ENCODE peak calls at places on chromosomes 3 and 15, in four cellular contexts. One of them, this sample, is unnamed.

GRCh38 chr3:178041931-178042330 is 494.3 kb upstream of the KCNMB2 start:
- DNase-seq in MM.1S: no peak
- DNase-seq in esophagus muscularis mucosa: no peak
- DNase-seq in gastrocnemius medialis: no peak
- DNase-seq in this sample: no peak

GRCh38 chr3:23161308-23161707 is 41.8 kb upstream of the UBE2E2 start:
- DNase-seq in gastrocnemius medialis: no peak
- DNase-seq in MM.1S: no peak
- DNase-seq in esophagus muscularis mucosa: no peak
- DNase-seq in this sample: no peak

GRCh38 chr3:12518266-12519028 is 26.9 kb downstream of the MKRN2OS start:
- DNase-seq in gastrocnemius medialis: no peak
- DNase-seq in MM.1S: no peak
- DNase-seq in esophagus muscularis mucosa: no peak
- DNase-seq in this sample: no peak

GRCh38 chr3:194736896-194737600 is 51.4 kb downstream of the FAM43A start:
- DNase-seq in MM.1S: no peak
- DNase-seq in esophagus muscularis mucosa: no peak
- DNase-seq in gastrocnemius medialis: no peak
- DNase-seq in this sample: no peak

GRCh38 chr3:23201154-23201838 is 1.8 kb upstream of the UBE2E2 start:
- DNase-seq in esophagus muscularis mucosa: no peak
- DNase-seq in gastrocnemius medialis: no peak
- DNase-seq in MM.1S: no peak
- DNase-seq in this sample: no peak

GRCh38 chr3:46350262-46350565 is 3.7 kb upstream of the CCR2 start:
- DNase-seq in MM.1S: peak; percentile 97
- DNase-seq in gastrocnemius medialis: no peak
- DNase-seq in esophagus muscularis mucosa: peak; percentile 64
- DNase-seq in this sample: no peak

GRCh38 chr3:13839766-13840340 is 40.0 kb downstream of the WNT7A start:
- DNase-seq in esophagus muscularis mucosa: no peak
- DNase-seq in gastrocnemius medialis: no peak
- DNase-seq in MM.1S: no peak
- DNase-seq in this sample: no peak

GRCh38 chr3:95212117-95212516 is 1149.3 kb downstream of the NSUN3 start:
- DNase-seq in MM.1S: no peak
- DNase-seq in esophagus muscularis mucosa: no peak
- DNase-seq in gastrocnemius medialis: no peak
- DNase-seq in this sample: no peak

GRCh38 chr3:169772530-169772950 is 656 bp upstream of the MYNN start:
- DNase-seq in MM.1S: peak; percentile 87
- DNase-seq in esophagus muscularis mucosa: peak; percentile 93
- DNase-seq in gastrocnemius medialis: peak; percentile 76
- DNase-seq in this sample: peak; percentile 88

GRCh38 chr3:72343078-72343477 is 505.2 kb downstream of the SHQ1 start:
- DNase-seq in MM.1S: no peak
- DNase-seq in gastrocnemius medialis: no peak
- DNase-seq in esophagus muscularis mucosa: no peak
- DNase-seq in this sample: peak; percentile 12

GRCh38 chr3:67691207-67691606 is 36.8 kb upstream of the SUCLG2 start:
- DNase-seq in gastrocnemius medialis: no peak
- DNase-seq in esophagus muscularis mucosa: no peak
- DNase-seq in MM.1S: no peak
- DNase-seq in this sample: no peak

GRCh38 chr15:100958326-100959065 is 39.3 kb downstream of the LRRK1 start:
- DNase-seq in esophagus muscularis mucosa: no peak
- DNase-seq in MM.1S: no peak
- DNase-seq in gastrocnemius medialis: no peak
- DNase-seq in this sample: peak; percentile 50

GRCh38 chr3:120066634-120067033 is 27.6 kb downstream of the GSK3B start:
- DNase-seq in gastrocnemius medialis: no peak
- DNase-seq in MM.1S: no peak
- DNase-seq in esophagus muscularis mucosa: no peak
- DNase-seq in this sample: no peak

GRCh38 chr3:14810070-14810732 is 8.6 kb upstream of the FGD5 start:
- DNase-seq in gastrocnemius medialis: no peak
- DNase-seq in MM.1S: no peak
- DNase-seq in esophagus muscularis mucosa: no peak
- DNase-seq in this sample: peak; percentile 81

GRCh38 chr3:124360140-124360539 is 368.2 kb upstream of the ROPN1 start:
- DNase-seq in gastrocnemius medialis: no peak
- DNase-seq in esophagus muscularis mucosa: peak; percentile 75
- DNase-seq in MM.1S: no peak
- DNase-seq in this sample: no peak

GRCh38 chr3:15436246-15436645 is 8.8 kb downstream of the EAF1 start:
- DNase-seq in MM.1S: no peak
- DNase-seq in esophagus muscularis mucosa: no peak
- DNase-seq in gastrocnemius medialis: no peak
- DNase-seq in this sample: no peak

GRCh38 chr3:175057406-175057805 is 198.3 kb downstream of the NAALADL2 start:
- DNase-seq in esophagus muscularis mucosa: no peak
- DNase-seq in MM.1S: no peak
- DNase-seq in gastrocnemius medialis: no peak
- DNase-seq in this sample: no peak

GRCh38 chr15:40308844-40309189 is 1.1 kb upstream of the PLCB2 start:
- DNase-seq in MM.1S: no peak
- DNase-seq in esophagus muscularis mucosa: no peak
- DNase-seq in gastrocnemius medialis: no peak
- DNase-seq in this sample: no peak

GRCh38 chr3:154307363-154307762 is 16.9 kb downstream of the DHX36 start:
- DNase-seq in esophagus muscularis mucosa: no peak
- DNase-seq in gastrocnemius medialis: no peak
- DNase-seq in MM.1S: no peak
- DNase-seq in this sample: no peak

GRCh38 chr3:177026505-177027277 is 170.6 kb downstream of the TBL1XR1 start:
- DNase-seq in MM.1S: no peak
- DNase-seq in gastrocnemius medialis: no peak
- DNase-seq in esophagus muscularis mucosa: no peak
- DNase-seq in this sample: no peak

GRCh38 chr15:93382196-93382820 is 293.3 kb upstream of the RGMA start:
- DNase-seq in MM.1S: no peak
- DNase-seq in gastrocnemius medialis: no peak
- DNase-seq in esophagus muscularis mucosa: peak; percentile 68
- DNase-seq in this sample: no peak

GRCh38 chr3:133782454-133782853 is 23.2 kb upstream of the SRPRB start:
- DNase-seq in gastrocnemius medialis: no peak
- DNase-seq in esophagus muscularis mucosa: no peak
- DNase-seq in MM.1S: no peak
- DNase-seq in this sample: no peak

GRCh38 chr3:62954579-62954978 is 79.4 kb upstream of the CADPS start:
- DNase-seq in gastrocnemius medialis: no peak
- DNase-seq in MM.1S: no peak
- DNase-seq in esophagus muscularis mucosa: no peak
- DNase-seq in this sample: no peak

GRCh38 chr3:150450906-150451305 is 42.8 kb downstream of the TSC22D2 start:
- DNase-seq in MM.1S: no peak
- DNase-seq in gastrocnemius medialis: no peak
- DNase-seq in esophagus muscularis mucosa: no peak
- DNase-seq in this sample: no peak

GRCh38 chr3:119205209-119205608 is 31.8 kb downstream of the UPK1B start:
- DNase-seq in esophagus muscularis mucosa: no peak
- DNase-seq in MM.1S: no peak
- DNase-seq in gastrocnemius medialis: no peak
- DNase-seq in this sample: no peak

GRCh38 chr3:196192036-196193001 is 18.9 kb downstream of the ZDHHC19 start:
- DNase-seq in MM.1S: no peak
- DNase-seq in esophagus muscularis mucosa: no peak
- DNase-seq in gastrocnemius medialis: peak; percentile 80
- DNase-seq in this sample: no peak

GRCh38 chr3:32818431-32819085 is 761 bp downstream of the TRIM71 start:
- DNase-seq in MM.1S: no peak
- DNase-seq in gastrocnemius medialis: no peak
- DNase-seq in esophagus muscularis mucosa: no peak
- DNase-seq in this sample: no peak
- H3K27me3 ChIP-seq in MM.1S: no peaks in the 10 kb centered on the region
- H3K27me3 ChIP-seq in gastrocnemius medialis: peaks cover 58% of the 10 kb centered on the region
- H3K27me3 ChIP-seq in esophagus muscularis mucosa: peaks cover 50% of the 10 kb centered on the region
- H3K27me3 ChIP-seq in this sample: peaks cover 73% of the 10 kb centered on the region

DNA sequence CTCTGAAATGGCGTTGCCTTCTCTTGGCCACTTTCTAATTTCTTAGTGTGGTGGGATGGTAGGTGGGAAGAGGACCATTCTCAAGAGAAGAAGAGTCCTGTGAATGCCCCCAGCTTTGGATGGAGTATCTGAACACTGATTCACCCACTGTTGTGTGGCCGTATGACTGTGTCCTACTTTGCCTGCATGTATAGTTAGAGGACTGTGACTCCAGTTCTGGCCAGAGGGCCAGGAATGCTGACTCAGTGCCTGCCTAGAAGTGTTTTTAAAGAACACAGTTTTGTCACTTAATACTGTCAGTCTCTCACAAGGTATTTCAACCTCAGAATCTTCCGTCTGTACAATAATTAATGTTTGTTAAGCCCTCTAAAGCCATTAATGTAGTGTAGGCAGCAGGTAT is 2.1 kb downstream of the SEC61A1 start:
- DNase-seq in gastrocnemius medialis: peak; percentile 69
- DNase-seq in MM.1S: peak; percentile 18
- DNase-seq in esophagus muscularis mucosa: no peak
- DNase-seq in this sample: peak; percentile 47
- H3K4me3 ChIP-seq in gastrocnemius medialis: peak overlapping the region; percentile 91
- H3K4me3 ChIP-seq in MM.1S: peak overlapping the region; percentile 84
- H3K4me3 ChIP-seq in esophagus muscularis mucosa: peak overlapping the region; percentile 99
- H3K4me3 ChIP-seq in this sample: peak overlapping the region; percentile 19

DNA sequence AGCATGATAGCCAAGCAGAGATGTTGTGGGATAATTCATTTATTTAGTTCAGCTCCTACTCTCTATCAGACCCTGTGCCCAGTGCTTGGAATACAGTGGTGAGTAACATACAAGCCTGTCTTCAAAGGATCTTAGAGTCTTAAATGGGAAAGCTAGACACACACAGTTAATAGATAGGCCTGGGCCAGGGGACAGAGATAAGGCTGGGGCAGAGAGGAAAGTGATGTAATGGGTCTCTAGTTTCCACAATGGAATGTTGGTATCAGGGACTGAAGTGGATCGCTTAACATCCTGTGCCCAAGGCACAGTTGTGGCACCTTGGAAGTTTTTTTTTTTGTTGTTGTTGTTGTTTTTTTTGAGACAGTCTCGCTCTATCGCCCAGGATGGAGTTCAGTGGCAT is 79.9 kb upstream of the POLG start:
- DNase-seq in esophagus muscularis mucosa: no peak
- DNase-seq in gastrocnemius medialis: no peak
- DNase-seq in MM.1S: no peak
- DNase-seq in this sample: no peak
- H3K27me3 ChIP-seq in esophagus muscularis mucosa: peaks cover 53% of the 10 kb centered on the region
- H3K27me3 ChIP-seq in gastrocnemius medialis: peaks cover 89% of the 10 kb centered on the region
- H3K27me3 ChIP-seq in MM.1S: no peaks in the 10 kb centered on the region
- H3K27me3 ChIP-seq in this sample: peaks cover 64% of the 10 kb centered on the region

GRCh38 chr3:186823391-186823790 is 17.1 kb upstream of the RFC4 start:
- DNase-seq in esophagus muscularis mucosa: no peak
- DNase-seq in gastrocnemius medialis: no peak
- DNase-seq in MM.1S: no peak
- DNase-seq in this sample: no peak

GRCh38 chr3:186826978-186827857 is 15.3 kb upstream of the ADIPOQ start:
- DNase-seq in esophagus muscularis mucosa: no peak
- DNase-seq in MM.1S: peak; percentile 97
- DNase-seq in gastrocnemius medialis: peak; percentile 67
- DNase-seq in this sample: peak; percentile 78

GRCh38 chr3:186826316-186826977 is 16.1 kb upstream of the ADIPOQ start:
- DNase-seq in gastrocnemius medialis: peak; percentile 13
- DNase-seq in MM.1S: no peak
- DNase-seq in esophagus muscularis mucosa: no peak
- DNase-seq in this sample: no peak

GRCh38 chr3:186825294-186825821 is 17.2 kb upstream of the ADIPOQ start:
- DNase-seq in esophagus muscularis mucosa: no peak
- DNase-seq in MM.1S: no peak
- DNase-seq in gastrocnemius medialis: no peak
- DNase-seq in this sample: no peak

DNA sequence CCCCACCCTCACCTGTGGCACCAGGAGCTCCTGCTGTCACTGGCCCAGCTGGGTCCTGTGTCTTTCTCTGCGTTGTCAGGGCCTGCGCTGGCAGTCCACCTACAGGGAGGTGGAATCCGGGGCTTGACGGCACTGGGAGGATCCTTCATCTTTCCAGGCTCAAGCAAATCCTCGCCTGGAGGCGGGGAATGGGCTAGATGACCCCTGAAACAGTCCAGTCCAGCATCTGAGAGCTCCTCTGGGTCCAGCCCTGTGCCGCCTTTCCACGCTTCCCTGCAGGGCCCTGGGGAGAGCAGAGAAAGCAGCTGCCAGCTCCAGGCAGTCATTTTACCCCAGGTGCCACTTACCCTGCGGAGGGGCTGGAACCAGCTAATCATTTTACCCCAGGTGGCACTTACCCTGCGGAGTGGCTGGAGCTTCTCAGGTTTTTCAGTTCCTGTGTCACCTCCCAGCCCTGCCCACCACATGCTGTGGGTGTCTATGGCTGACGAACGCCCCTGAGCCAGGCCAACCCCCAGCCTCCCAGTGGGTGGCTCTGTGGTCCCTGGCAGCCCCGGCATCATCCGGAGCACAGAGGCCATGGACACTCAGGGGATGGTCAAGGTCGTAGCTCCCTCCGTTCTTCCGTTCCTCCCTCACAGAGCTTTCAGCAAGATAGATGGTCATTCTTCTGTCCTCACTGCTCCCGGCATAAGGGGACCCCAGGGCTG is 17.9 kb upstream of the ADIPOQ start:
- DNase-seq in MM.1S: no peak
- DNase-seq in gastrocnemius medialis: no peak
- DNase-seq in esophagus muscularis mucosa: no peak
- DNase-seq in this sample: no peak
- H3K4me3 ChIP-seq in MM.1S: no peak overlapping the region
- H3K4me3 ChIP-seq in gastrocnemius medialis: no peak overlapping the region
- H3K4me3 ChIP-seq in esophagus muscularis mucosa: no peak overlapping the region
- H3K4me3 ChIP-seq in this sample: no peak overlapping the region

GRCh38 chr3:112738366-112738765 is 97.4 kb upstream of the CCDC80 start:
- DNase-seq in gastrocnemius medialis: no peak
- DNase-seq in MM.1S: no peak
- DNase-seq in esophagus muscularis mucosa: no peak
- DNase-seq in this sample: no peak
- H3K27me3 ChIP-seq in gastrocnemius medialis: no peaks in the 10 kb centered on the region
- H3K27me3 ChIP-seq in MM.1S: no peaks in the 10 kb centered on the region
- H3K27me3 ChIP-seq in esophagus muscularis mucosa: no peaks in the 10 kb centered on the region
- H3K27me3 ChIP-seq in this sample: no peaks in the 10 kb centered on the region

GRCh38 chr3:49523756-49524747 is 30.2 kb upstream of the BSN start:
- DNase-seq in gastrocnemius medialis: no peak
- DNase-seq in esophagus muscularis mucosa: no peak
- DNase-seq in MM.1S: no peak
- DNase-seq in this sample: no peak
- H3K4me3 ChIP-seq in gastrocnemius medialis: no peak overlapping the region
- H3K4me3 ChIP-seq in esophagus muscularis mucosa: no peak overlapping the region
- H3K4me3 ChIP-seq in MM.1S: no peak overlapping the region
- H3K4me3 ChIP-seq in this sample: no peak overlapping the region

This sample was measured in endothelial cell of umbilical vein.